ENCODE peak calls at places on chromosomes 3 and 15, in four cellular contexts. A, B, K and I are unnamed samples.

GRCh38 chr15:77784361-77785292 is 151.9 kb upstream of the LINGO1 start:
- DNase-seq in A (peak), B (no peak), K (peak), I (no peak)

GRCh38 chr3:190491533-190492054 is 22.3 kb upstream of the IL1RAP start:
- DNase-seq in A (no peak), B (no peak), K (no peak), I (no peak)

GRCh38 chr15:98658831-98659699 is 10.7 kb downstream of the IGF1R start:
- DNase-seq in A (peak), B (peak), K (no peak), I (no peak)

GRCh38 chr15:61415617-61416120 is 186.6 kb upstream of the RORA start:
- DNase-seq in A (no peak), B (no peak), K (no peak), I (no peak)

GRCh38 chr3:187041362-187042061 is 97.8 kb downstream of the RPL39L start:
- DNase-seq in A (no peak), B (peak), K (no peak), I (no peak)

GRCh38 chr3:178255315-178255714 is 280.9 kb upstream of the KCNMB2 start:
- DNase-seq in A (no peak), B (peak), K (no peak), I (no peak)

GRCh38 chr3:150256336-150256735 is 151.8 kb upstream of the TSC22D2 start:
- DNase-seq in A (no peak), B (no peak), K (no peak), I (no peak)

GRCh38 chr15:74843891-74844299 is 939 bp upstream of the ULK3 start:
- DNase-seq in A (no peak), B (no peak), K (no peak), I (no peak)

GRCh38 chr15:70604671-70605070 is 158.7 kb downstream of the UACA start:
- DNase-seq in A (no peak), B (peak), K (no peak), I (no peak)

GRCh38 chr3:126731044-126731443 is 27.0 kb downstream of the CHCHD6 start:
- DNase-seq in A (no peak), B (no peak), K (no peak), I (no peak)

GRCh38 chr3:28667646-28668376 is 319.2 kb upstream of the AZI2 start:
- DNase-seq in A (peak), B (peak), K (peak), I (peak)

GRCh38 chr15:40249477-40250303 is 10.8 kb downstream of the PAK6 start:
- DNase-seq in A (no peak), B (no peak), K (peak), I (no peak)

GRCh38 chr15:45205192-45205591 is 17.4 kb upstream of the SHF start:
- DNase-seq in A (peak), B (peak), K (no peak), I (peak)

GRCh38 chr3:133506215-133506901 is 67.1 kb upstream of the CDV3 start:
- DNase-seq in A (no peak), B (no peak), K (no peak), I (no peak)

GRCh38 chr15:68432665-68433064 is 702 bp upstream of the ITGA11 start:
- DNase-seq in A (no peak), B (no peak), K (no peak), I (no peak)

GRCh38 chr15:68431792-68432401 is at the start of gene ITGA11:
- DNase-seq in A (peak), B (peak), K (peak), I (no peak)

GRCh38 chr15:68429691-68430470 is 2.1 kb downstream of the ITGA11 start:
- DNase-seq in A (no peak), B (no peak), K (no peak), I (no peak)

GRCh38 chr15:68430471-68431036 is 1.4 kb downstream of the ITGA11 start:
- DNase-seq in A (no peak), B (no peak), K (no peak), I (no peak)

DNA sequence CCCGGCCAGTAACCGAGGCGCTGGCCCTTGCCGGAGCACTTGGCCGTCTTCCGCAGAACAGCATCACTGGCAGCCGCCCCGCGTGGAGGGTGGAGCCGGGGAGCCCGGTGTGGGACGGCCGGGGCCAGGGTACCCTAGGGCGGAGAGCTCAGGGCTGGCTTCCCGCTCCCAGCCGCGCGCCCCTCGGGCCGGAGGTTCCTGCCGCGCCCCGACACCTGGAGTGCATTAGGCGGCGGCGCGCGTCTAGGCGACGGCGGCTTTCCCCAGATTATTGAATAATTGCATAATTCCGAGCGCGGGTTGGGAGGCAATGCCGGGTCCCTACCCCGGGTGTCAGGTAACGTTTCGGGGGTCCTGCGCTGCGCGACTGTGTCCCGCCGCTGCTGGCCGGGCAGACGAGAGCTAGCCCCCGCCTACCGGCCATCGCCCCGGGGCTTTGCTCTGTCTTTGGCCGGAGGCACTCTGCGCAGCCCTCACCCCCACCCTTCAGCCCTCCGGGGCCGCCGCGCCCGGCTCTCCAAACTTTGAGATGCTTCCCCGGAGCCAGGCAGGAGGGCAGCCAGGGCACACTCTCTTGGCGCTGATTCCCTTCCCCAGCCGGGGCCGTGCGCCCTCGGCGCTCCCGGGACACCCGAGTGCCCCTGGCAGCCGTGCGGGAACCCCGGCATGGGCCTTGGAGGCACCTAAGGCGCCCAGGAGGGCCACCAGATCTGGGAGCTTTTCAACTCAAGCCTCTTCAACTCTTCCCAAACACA is 749 bp downstream of the ITGA11 start:
- DNase-seq in A (no peak), B (no peak), K (no peak), I (no peak)
- TF ChIP-seq CTCF in A (no peak), B (no peak), K (no peak), I (no peak)

GRCh38 chr3:66500575-66501482 is at the start of gene LRIG1:
- DNase-seq in A (peak), B (peak), K (peak), I (peak)
- TF ChIP-seq CTCF in A (no peak), B (no peak), K (peak), I (no peak)

DNA sequence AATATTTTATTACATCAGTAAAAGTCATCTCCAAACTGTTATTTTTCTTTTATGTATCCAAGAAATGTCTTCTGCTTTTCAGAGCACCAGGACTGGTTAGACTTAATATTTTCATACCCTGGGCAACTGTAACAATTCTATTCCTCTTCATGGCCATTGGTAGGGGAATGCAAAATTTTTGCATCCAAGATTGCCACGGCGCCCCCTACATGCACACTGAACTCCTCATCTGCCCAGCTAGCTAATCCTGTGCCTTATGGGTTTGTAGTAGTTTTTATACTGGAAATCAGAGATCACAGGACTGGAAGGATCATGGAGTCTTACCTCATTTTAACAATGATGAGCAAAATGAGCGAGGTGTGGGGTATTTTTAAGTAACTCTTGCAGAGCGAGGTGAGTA is 74.2 kb downstream of the CRTC3 start:
- DNase-seq in A (no peak), B (no peak), K (no peak), I (no peak)
- TF ChIP-seq CTCF in A (peak), B (peak), K (peak), I (peak)

GRCh38 chr15:81152799-81153198 is 18.7 kb downstream of the CFAP161 start:
- DNase-seq in A (no peak), B (no peak), K (no peak), I (no peak)

GRCh38 chr15:81157195-81157938 is 23.3 kb downstream of the CFAP161 start:
- DNase-seq in A (no peak), B (no peak), K (no peak), I (no peak)

GRCh38 chr15:81157939-81158223 is 23.8 kb downstream of the CFAP161 start:
- DNase-seq in A (no peak), B (no peak), K (no peak), I (no peak)

GRCh38 chr15:81156324-81156723 is 22.3 kb downstream of the CFAP161 start:
- DNase-seq in A (no peak), B (no peak), K (no peak), I (no peak)

GRCh38 chr15:81155375-81156218 is 21.5 kb downstream of the CFAP161 start:
- DNase-seq in A (peak), B (peak), K (no peak), I (no peak)
- TF ChIP-seq CTCF in A (peak), B (peak), K (peak), I (peak)

GRCh38 chr3:182698078-182698477 is 95.2 kb upstream of the ATP11B start:
- DNase-seq in A (no peak), B (no peak), K (no peak), I (no peak)
- TF ChIP-seq CTCF in A (no peak), B (no peak), K (no peak), I (no peak)

DNA sequence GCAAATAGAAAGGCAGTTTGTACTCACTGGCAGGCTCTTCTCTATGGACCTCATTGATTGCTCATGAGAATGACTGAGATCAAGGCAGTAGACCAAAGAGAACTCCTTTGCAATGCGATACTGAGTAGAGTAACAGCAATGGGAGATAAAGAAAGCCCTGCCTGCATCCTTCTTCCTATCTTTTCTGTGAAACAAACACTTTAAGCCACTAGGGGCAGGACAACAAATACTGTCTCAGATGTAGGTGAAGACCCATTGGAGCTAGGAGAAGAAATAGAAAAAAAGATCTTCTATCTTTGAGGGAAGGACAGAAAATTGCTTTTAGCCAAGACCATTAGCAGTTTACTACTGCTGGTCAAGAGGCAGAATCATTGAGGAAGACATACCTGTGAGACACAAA is 117.6 kb upstream of the IGSF10 start:
- DNase-seq in A (no peak), B (no peak), K (no peak), I (no peak)
- TF ChIP-seq CTCF in A (no peak), B (peak), K (no peak), I (peak)

GRCh38 chr15:28024889-28025250 is 74.2 kb downstream of the OCA2 start:
- DNase-seq in A (no peak), B (no peak), K (no peak), I (no peak)

GRCh38 chr15:28026221-28026620 is 72.9 kb downstream of the OCA2 start:
- DNase-seq in A (no peak), B (no peak), K (no peak), I (no peak)

GRCh38 chr15:28026764-28027713 is 72.1 kb downstream of the OCA2 start:
- DNase-seq in A (no peak), B (no peak), K (no peak), I (no peak)

GRCh38 chr15:28025413-28025812 is 73.7 kb downstream of the OCA2 start:
- DNase-seq in A (no peak), B (no peak), K (no peak), I (no peak)

DNA sequence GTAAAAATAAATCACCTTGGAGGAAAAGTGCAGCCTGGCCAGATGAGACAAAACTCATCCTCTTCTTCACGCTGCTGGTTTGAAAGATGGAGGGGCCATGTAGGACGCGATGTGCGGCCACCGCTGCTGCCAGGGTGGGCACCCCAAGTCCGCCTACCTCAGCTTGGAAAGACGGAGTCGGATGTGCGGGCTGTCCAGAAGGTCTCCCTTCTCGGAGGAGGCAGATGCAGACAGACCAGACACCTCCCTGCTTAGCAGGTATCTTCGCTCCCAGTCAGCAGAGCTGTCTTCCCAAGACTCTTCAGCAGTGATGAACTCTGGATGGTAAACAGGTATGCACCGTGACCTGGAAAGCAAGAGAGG is 71.4 kb downstream of the OCA2 start:
- DNase-seq in A (no peak), B (no peak), K (no peak), I (no peak)
- TF ChIP-seq CTCF in A (no peak), B (no peak), K (no peak), I (no peak)